ENCODE peak calls at places on chromosome 17, in nine cellular contexts. A, B, Q, P, D, G, Y, K and R are unnamed samples.

GRCh38 chr17:80931421-80932265 is 60.0 kb upstream of the CHMP6 start:
- DNase-seq in A (no peak), B (peak), Q (no peak), P (peak), D (no peak), G (no peak), Y (peak), K (peak), R (peak)

GRCh38 chr17:39996789-39997188 is 16.2 kb downstream of the PSMD3 start:
- DNase-seq in A (peak), B (no peak), Q (no peak), P (no peak), D (no peak), G (no peak), Y (no peak), K (no peak), R (no peak)

GRCh38 chr17:34408439-34408838 is 45.4 kb upstream of the CCL1 start:
- DNase-seq in A (no peak), B (no peak), Q (no peak), P (no peak), D (no peak), G (peak), Y (no peak), K (no peak), R (no peak)

GRCh38 chr17:63918305-63918704 is 334 bp downstream of the GH1 start:
- DNase-seq in A (no peak), B (peak), Q (no peak), P (no peak), D (no peak), G (no peak), Y (peak), K (no peak), R (no peak)

GRCh38 chr17:41823580-41823979 is 10.8 kb downstream of the FKBP10 start:
- DNase-seq in A (no peak), B (no peak), Q (no peak), P (no peak), D (no peak), G (no peak), Y (no peak), K (no peak), R (no peak)

GRCh38 chr17:31510273-31511175 is 119.0 kb downstream of the RAB11FIP4 start:
- DNase-seq in A (no peak), B (no peak), Q (no peak), P (no peak), D (no peak), G (no peak), Y (no peak), K (no peak), R (no peak)

GRCh38 chr17:81601525-81602120 is 35.3 kb downstream of the NPLOC4 start:
- DNase-seq in A (no peak), B (peak), Q (peak), P (peak), D (peak), G (no peak), Y (peak), K (peak), R (peak)

GRCh38 chr17:13079010-13079409 is 61.2 kb upstream of the ELAC2 start:
- DNase-seq in A (no peak), B (no peak), Q (no peak), P (no peak), D (no peak), G (no peak), Y (no peak), K (no peak), R (no peak)